ENCODE peak calls at places on chromosomes 13 and 19, in eight cellular contexts. One of them, this sample, is unnamed.

GRCh38 chr19:55014714-55015113 is 23.4 kb downstream of the GP6 start:
- DNase-seq in pons: no peak
- DNase-seq in hippocampal formation: no peak
- DNase-seq in glomerular endothelial cell: no peak
- DNase-seq in heart right ventricle: peak; percentile 18
- DNase-seq in 8988T: no peak
- DNase-seq in GM03348: no peak
- DNase-seq in AG10803: no peak
- DNase-seq in this sample: no peak

GRCh38 chr13:106499905-106500304 is 35.6 kb downstream of the EFNB2 start:
- DNase-seq in pons: no peak
- DNase-seq in glomerular endothelial cell: no peak
- DNase-seq in heart right ventricle: no peak
- DNase-seq in hippocampal formation: no peak
- DNase-seq in AG10803: no peak
- DNase-seq in GM03348: no peak
- DNase-seq in 8988T: no peak
- DNase-seq in this sample: no peak

GRCh38 chr19:51916167-51916566 is 11.1 kb upstream of the ZNF613 start:
- DNase-seq in glomerular endothelial cell: no peak
- DNase-seq in hippocampal formation: no peak
- DNase-seq in pons: no peak
- DNase-seq in 8988T: no peak
- DNase-seq in AG10803: no peak
- DNase-seq in heart right ventricle: no peak
- DNase-seq in GM03348: no peak
- DNase-seq in this sample: no peak

GRCh38 chr13:98022210-98022609 is 68.7 kb downstream of the IPO5 start:
- DNase-seq in 8988T: no peak
- DNase-seq in pons: peak; percentile 87
- DNase-seq in AG10803: peak; percentile 89
- DNase-seq in hippocampal formation: peak; percentile 54
- DNase-seq in heart right ventricle: peak; percentile 39
- DNase-seq in GM03348: peak; percentile 23
- DNase-seq in glomerular endothelial cell: no peak
- DNase-seq in this sample: no peak

GRCh38 chr13:62320129-62320724 is 904.6 kb upstream of the PCDH20 start:
- DNase-seq in GM03348: peak; percentile 45
- DNase-seq in AG10803: peak; percentile 11
- DNase-seq in heart right ventricle: no peak
- DNase-seq in hippocampal formation: no peak
- DNase-seq in 8988T: no peak
- DNase-seq in glomerular endothelial cell: no peak
- DNase-seq in pons: peak; percentile 79
- DNase-seq in this sample: peak; percentile 38

GRCh38 chr19:16285769-16286564 is 38.7 kb upstream of the KLF2 start:
- DNase-seq in pons: peak; percentile 32
- DNase-seq in glomerular endothelial cell: no peak
- DNase-seq in 8988T: no peak
- DNase-seq in AG10803: no peak
- DNase-seq in heart right ventricle: peak; percentile 39
- DNase-seq in hippocampal formation: peak; percentile 31
- DNase-seq in GM03348: no peak
- DNase-seq in this sample: no peak

GRCh38 chr19:27776020-27776419 is 1436.9 kb downstream of the UQCRFS1 start:
- DNase-seq in GM03348: peak; percentile 15
- DNase-seq in glomerular endothelial cell: no peak
- DNase-seq in heart right ventricle: no peak
- DNase-seq in AG10803: peak; percentile 40
- DNase-seq in pons: no peak
- DNase-seq in hippocampal formation: no peak
- DNase-seq in 8988T: peak; percentile 16
- DNase-seq in this sample: no peak

GRCh38 chr19:18785179-18786124 is 5.7 kb downstream of the COMP start:
- DNase-seq in hippocampal formation: peak; percentile 19
- DNase-seq in GM03348: peak; percentile 95
- DNase-seq in heart right ventricle: peak; percentile 53
- DNase-seq in glomerular endothelial cell: no peak
- DNase-seq in AG10803: peak; percentile 44
- DNase-seq in pons: no peak
- DNase-seq in 8988T: peak; percentile 99
- DNase-seq in this sample: peak; percentile 62

GRCh38 chr13:23984541-23984940 is 87.2 kb upstream of the C1QTNF9B start:
- DNase-seq in glomerular endothelial cell: no peak
- DNase-seq in pons: no peak
- DNase-seq in AG10803: no peak
- DNase-seq in heart right ventricle: no peak
- DNase-seq in GM03348: no peak
- DNase-seq in hippocampal formation: no peak
- DNase-seq in 8988T: no peak
- DNase-seq in this sample: no peak

GRCh38 chr19:1991018-1991390 is 24.5 kb downstream of the BTBD2 start:
- DNase-seq in heart right ventricle: no peak
- DNase-seq in AG10803: no peak
- DNase-seq in glomerular endothelial cell: no peak
- DNase-seq in GM03348: no peak
- DNase-seq in hippocampal formation: no peak
- DNase-seq in pons: no peak
- DNase-seq in 8988T: no peak
- DNase-seq in this sample: no peak

GRCh38 chr19:6739884-6740588 is 556 bp downstream of the TRIP10 start:
- DNase-seq in pons: no peak
- DNase-seq in 8988T: no peak
- DNase-seq in glomerular endothelial cell: no peak
- DNase-seq in AG10803: no peak
- DNase-seq in GM03348: peak; percentile 50
- DNase-seq in heart right ventricle: peak; percentile 47
- DNase-seq in hippocampal formation: no peak
- DNase-seq in this sample: no peak

GRCh38 chr13:108213946-108214345 is 1.4 kb downstream of the LIG4 start:
- DNase-seq in glomerular endothelial cell: no peak
- DNase-seq in pons: no peak
- DNase-seq in hippocampal formation: no peak
- DNase-seq in 8988T: no peak
- DNase-seq in AG10803: no peak
- DNase-seq in GM03348: no peak
- DNase-seq in heart right ventricle: no peak
- DNase-seq in this sample: peak; percentile 48

GRCh38 chr19:38500450-38500849 is 67.0 kb downstream of the RYR1 start:
- DNase-seq in hippocampal formation: no peak
- DNase-seq in pons: no peak
- DNase-seq in AG10803: no peak
- DNase-seq in heart right ventricle: no peak
- DNase-seq in GM03348: no peak
- DNase-seq in glomerular endothelial cell: no peak
- DNase-seq in 8988T: no peak
- DNase-seq in this sample: no peak

GRCh38 chr19:35852029-35852780 is at the start of gene NPHS1:
- DNase-seq in glomerular endothelial cell: no peak
- DNase-seq in heart right ventricle: no peak
- DNase-seq in GM03348: no peak
- DNase-seq in pons: no peak
- DNase-seq in hippocampal formation: no peak
- DNase-seq in AG10803: no peak
- DNase-seq in 8988T: no peak
- DNase-seq in this sample: no peak

GRCh38 chr19:8335343-8336071 is 7.6 kb downstream of the KANK3 start:
- DNase-seq in 8988T: peak; percentile 53
- DNase-seq in glomerular endothelial cell: no peak
- DNase-seq in GM03348: no peak
- DNase-seq in hippocampal formation: no peak
- DNase-seq in AG10803: no peak
- DNase-seq in heart right ventricle: no peak
- DNase-seq in pons: no peak
- DNase-seq in this sample: no peak

GRCh38 chr19:18388328-18389094 is 2.6 kb downstream of the GDF15 start:
- DNase-seq in 8988T: peak; percentile 92
- DNase-seq in heart right ventricle: peak; percentile 79
- DNase-seq in glomerular endothelial cell: no peak
- DNase-seq in pons: peak; percentile 34
- DNase-seq in hippocampal formation: peak; percentile 67
- DNase-seq in AG10803: peak; percentile 48
- DNase-seq in GM03348: peak; percentile 91
- DNase-seq in this sample: peak; percentile 45

GRCh38 chr13:40230833-40231266 is 435.6 kb downstream of the FOXO1 start:
- DNase-seq in pons: no peak
- DNase-seq in hippocampal formation: no peak
- DNase-seq in heart right ventricle: no peak
- DNase-seq in AG10803: no peak
- DNase-seq in 8988T: no peak
- DNase-seq in glomerular endothelial cell: peak; percentile 36
- DNase-seq in GM03348: peak; percentile 27
- DNase-seq in this sample: no peak

GRCh38 chr19:13050274-13050673 is 52.4 kb downstream of the LYL1 start:
- DNase-seq in 8988T: no peak
- DNase-seq in AG10803: no peak
- DNase-seq in heart right ventricle: no peak
- DNase-seq in pons: no peak
- DNase-seq in glomerular endothelial cell: no peak
- DNase-seq in hippocampal formation: no peak
- DNase-seq in GM03348: no peak
- DNase-seq in this sample: no peak